ENCODE peak calls at places on chromosomes 3 and 15, in nine cellular contexts. Z is HFFc6, X is PC-3, M is heart left ventricle, U is B cell, D is cardiac muscle cell, Y is SK-N-SH, H is H9, Q is cardiac fibroblast. S is an unnamed sample.

GRCh38 chr15:31487811-31488436 is 161.3 kb downstream of the KLF13 start:
- DNase-seq in X (peak), Y (no peak), Z (peak), U (no peak), M (no peak), Q (peak), D (no peak), H (peak), S (peak)

GRCh38 chr15:63366451-63366850 is 15.2 kb downstream of the CA12 start:
- DNase-seq in Z (peak), X (no peak), M (no peak), H (no peak), Q (no peak), D (no peak), U (no peak), Y (no peak), S (no peak)

GRCh38 chr15:47991376-47991775 is 129.4 kb upstream of the SLC24A5 start:
- DNase-seq in H (no peak), X (no peak), Y (no peak), D (no peak), U (no peak), M (no peak), Z (no peak), Q (peak), S (no peak)

GRCh38 chr3:147409143-147410121 is at the start of gene ZIC1:
- DNase-seq in Y (peak), D (no peak), M (no peak), Z (no peak), Q (no peak), U (no peak), X (no peak), H (peak), S (no peak)

GRCh38 chr3:90005448-90005847 is 898.0 kb downstream of the EPHA3 start:
- DNase-seq in Z (no peak), Y (no peak), H (no peak), X (no peak), D (no peak), U (no peak), Q (no peak), M (no peak), S (no peak)

GRCh38 chr3:84962460-84962859 is 3.7 kb downstream of the CADM2 start:
- DNase-seq in U (no peak), Q (no peak), H (no peak), D (no peak), Y (no peak), X (no peak), M (no peak), Z (no peak), S (no peak)

GRCh38 chr15:96334017-96334704 is 3.7 kb downstream of the NR2F2 start:
- DNase-seq in X (peak), D (no peak), Z (no peak), Y (no peak), H (peak), Q (peak), U (no peak), M (no peak), S (no peak)

GRCh38 chr3:49602877-49603411 is 48.7 kb downstream of the BSN start:
- DNase-seq in Z (no peak), X (peak), Q (no peak), M (no peak), U (no peak), H (no peak), Y (no peak), D (no peak), S (peak)

GRCh38 chr15:25936004-25936403 is 72.9 kb upstream of the ATP10A start:
- DNase-seq in Q (peak), H (no peak), Z (peak), U (no peak), M (no peak), D (no peak), Y (no peak), X (peak), S (no peak)

GRCh38 chr3:56771376-56771775 is 30.4 kb downstream of the ARHGEF3 start:
- DNase-seq in H (no peak), Y (no peak), D (no peak), Z (no peak), M (no peak), Q (no peak), U (no peak), X (no peak), S (no peak)

GRCh38 chr15:62835351-62835750 is 207.2 kb upstream of the TPM1 start:
- DNase-seq in Y (no peak), D (no peak), H (no peak), U (no peak), Q (peak), Z (no peak), M (peak), X (no peak), S (peak)

GRCh38 chr3:14467723-14468620 is 65.6 kb downstream of the SLC6A6 start:
- DNase-seq in D (peak), X (peak), Q (peak), U (no peak), Z (no peak), M (no peak), Y (peak), H (peak), S (no peak)

GRCh38 chr3:186790261-186790981 is 7.0 kb downstream of the EIF4A2 start:
- DNase-seq in H (peak), X (peak), Y (no peak), M (no peak), U (no peak), Q (peak), Z (peak), D (peak), S (peak)

GRCh38 chr3:57230006-57230405 is 2.5 kb downstream of the APPL1 start:
- DNase-seq in D (no peak), Y (no peak), X (peak), M (no peak), U (no peak), Q (no peak), H (no peak), Z (no peak), S (peak)

DNA sequence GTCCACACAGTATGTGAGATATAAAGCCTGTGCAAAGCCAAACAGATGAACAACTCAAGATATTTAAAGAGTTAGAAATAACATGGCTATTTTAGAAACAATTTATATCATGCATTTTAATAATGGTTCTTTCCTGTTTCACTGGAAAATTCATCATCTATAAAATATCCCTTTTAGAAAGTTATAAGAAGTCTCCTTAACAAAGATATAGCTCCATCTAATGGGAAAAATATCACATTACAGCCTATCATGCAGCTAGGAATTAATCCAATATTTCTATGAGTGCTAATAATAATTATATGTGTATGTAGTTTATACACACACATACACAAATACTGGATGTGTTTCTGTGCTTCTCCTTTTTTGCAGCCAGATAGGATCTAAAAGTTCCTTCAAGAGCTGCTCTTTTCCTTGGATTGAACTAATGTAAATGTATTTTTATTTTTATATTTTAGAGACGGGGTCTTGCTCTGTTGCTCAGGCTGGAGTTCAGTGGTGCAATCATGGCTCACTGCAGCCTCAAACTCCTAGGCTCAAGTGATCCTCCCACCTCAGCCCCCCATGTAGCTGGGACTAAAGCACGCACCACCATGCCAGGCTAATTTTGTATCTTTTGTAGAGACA is 21.6 kb downstream of the RPL22L1 start:
- DNase-seq in M (no peak), X (peak), Z (no peak), Q (peak), U (no peak), D (no peak), H (no peak), Y (peak), S (peak)
- TF ChIP-seq CTCF in M (peak), X (peak), Z (peak), Q (peak), U (peak), D (peak), H (peak), Y (peak), S (no peak)

DNA sequence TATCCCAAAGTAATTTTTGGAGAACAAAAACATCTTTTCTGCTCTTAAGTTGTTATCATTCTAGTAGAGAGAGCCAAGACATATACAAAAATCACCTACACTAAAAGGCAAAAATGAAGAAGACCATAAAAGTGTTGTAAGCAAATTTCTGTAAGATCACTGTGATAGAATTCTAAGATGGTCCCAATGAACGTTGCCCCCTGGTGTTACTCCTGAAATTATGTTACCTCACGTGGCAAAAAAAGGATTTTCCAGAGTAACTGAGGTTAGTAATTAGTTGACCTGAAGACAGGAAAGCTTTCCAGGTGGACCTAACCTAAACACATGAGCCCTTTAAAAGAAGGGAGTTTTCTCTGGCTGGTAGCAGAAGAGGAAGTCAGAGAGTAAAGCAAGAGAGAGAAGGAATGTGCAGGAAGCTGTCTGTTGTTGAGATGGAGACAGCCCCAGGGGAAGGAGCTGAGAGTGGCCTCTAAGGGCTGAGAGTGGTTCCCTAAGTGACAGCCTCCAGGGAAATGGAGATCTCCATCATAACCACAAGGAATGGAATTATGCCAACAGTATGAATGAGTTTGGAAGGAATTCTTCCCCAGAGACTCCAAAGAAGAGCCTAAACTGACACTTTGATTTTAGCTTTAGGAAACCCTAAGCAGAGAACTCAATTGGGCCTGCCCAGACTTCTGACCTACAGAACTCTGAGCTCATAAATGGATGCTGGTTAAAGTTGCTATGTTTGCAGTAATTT is 205.9 kb downstream of the CD47 start:
- DNase-seq in H (no peak), M (peak), Y (no peak), U (no peak), X (peak), Z (peak), Q (peak), D (no peak), S (peak)
- TF ChIP-seq CTCF in H (peak), M (no peak), Y (peak), U (no peak), X (peak), Z (no peak), Q (no peak), D (peak), S (no peak)

GRCh38 chr3:129314757-129315385 is 36.2 kb downstream of the HMCES start:
- DNase-seq in X (peak), M (peak), Y (peak), D (peak), Z (peak), Q (peak), H (peak), U (peak), S (peak)
- TF ChIP-seq CTCF in X (no peak), M (peak), Y (peak), D (peak), Z (peak), Q (no peak), H (peak), U (no peak), S (no peak)

GRCh38 chr3:12598890-12599289 is 42.0 kb downstream of the MKRN2 start:
- DNase-seq in Q (no peak), U (no peak), Z (no peak), M (no peak), H (no peak), X (no peak), Y (no peak), D (no peak), S (no peak)

GRCh38 chr3:12603969-12604368 is 47.1 kb downstream of the MKRN2 start:
- DNase-seq in Q (no peak), M (no peak), U (no peak), Z (no peak), X (no peak), D (no peak), H (no peak), Y (no peak), S (no peak)

DNA sequence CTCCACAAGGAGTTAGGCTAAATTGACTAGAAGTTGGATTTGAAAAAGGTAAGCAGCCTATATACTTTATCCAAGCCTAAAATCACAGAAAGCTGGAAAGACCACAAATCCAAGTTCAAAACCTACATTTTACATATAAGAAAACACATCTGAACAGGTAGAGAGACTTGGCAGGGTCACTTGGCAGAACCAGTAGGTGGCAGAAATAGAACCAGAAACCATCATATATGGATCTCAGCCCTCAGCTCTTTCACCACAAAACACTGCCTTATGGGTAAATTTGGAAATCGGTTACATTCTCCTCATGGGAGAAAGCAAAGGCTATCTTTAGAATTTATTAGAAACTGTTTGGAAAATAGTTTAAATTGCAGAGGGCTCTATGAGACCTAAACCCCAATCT is 44.2 kb downstream of the MKRN2 start:
- DNase-seq in D (no peak), Y (peak), Z (no peak), Q (peak), M (no peak), X (peak), H (no peak), U (no peak), S (no peak)
- TF ChIP-seq CTCF in D (peak), Y (peak), Z (no peak), Q (peak), M (peak), X (peak), H (peak), U (no peak), S (no peak)